ENCODE peak calls at places on chromosomes 2 and 18, in four cellular contexts. H is iPS DF 6.9, W is heart right ventricle, U is body of pancreas. E is an unnamed sample.

GRCh38 chr2:193154076-193154475 is 959.3 kb upstream of the TMEFF2 start:
- DNase-seq in H (no peak), W (no peak), U (no peak), E (no peak)

GRCh38 chr2:69164379-69164778 is 151.4 kb downstream of the ANTXR1 start:
- DNase-seq in H (no peak), W (no peak), U (no peak), E (no peak)

GRCh38 chr2:236498369-236498768 is 71.3 kb upstream of the ACKR3 start:
- DNase-seq in H (no peak), W (peak; percentile 19), U (no peak), E (peak; percentile 92)

GRCh38 chr18:58998421-58999203 is 133.9 kb downstream of the ZNF532 start:
- DNase-seq in H (no peak), W (peak; percentile 83), U (peak; percentile 64), E (no peak)

GRCh38 chr18:80104364-80104779 is 4.7 kb upstream of the ADNP2 start:
- DNase-seq in H (no peak), W (no peak), U (no peak), E (no peak)

GRCh38 chr2:285506-285905 is 2.4 kb downstream of the ALKAL2 start:
- DNase-seq in H (no peak), W (no peak), U (no peak), E (no peak)

GRCh38 chr2:168336786-168337388 is 89.5 kb upstream of the STK39 start:
- DNase-seq in H (peak; percentile 77), W (no peak), U (peak; percentile 85), E (peak; percentile 70)

GRCh38 chr2:100266126-100266525 is 56.2 kb downstream of the LONRF2 start:
- DNase-seq in H (no peak), W (no peak), U (no peak), E (no peak)

GRCh38 chr2:88737385-88737784 is 45.9 kb downstream of the RPIA start:
- DNase-seq in H (no peak), W (no peak), U (no peak), E (no peak)

GRCh38 chr18:31513189-31513907 is 15.4 kb downstream of the DSG2 start:
- DNase-seq in H (no peak), W (no peak), U (no peak), E (no peak)

GRCh38 chr2:230757476-230757875 is 44.8 kb downstream of the CAB39 start:
- DNase-seq in H (no peak), W (no peak), U (no peak), E (no peak)

GRCh38 chr2:229300814-229301213 is 29.7 kb upstream of the PID1 start:
- DNase-seq in H (no peak), W (no peak), U (no peak), E (no peak)

GRCh38 chr2:34012728-34013302 is 413.7 kb upstream of the FAM98A start:
- DNase-seq in H (peak; percentile 45), W (peak; percentile 35), U (peak; percentile 66), E (peak; percentile 42)

GRCh38 chr2:64716569-64716968 is 62.9 kb upstream of the SERTAD2 start:
- DNase-seq in H (no peak), W (no peak), U (no peak), E (no peak)

GRCh38 chr2:23380562-23381065 is 4.4 kb upstream of the KLHL29 start:
- DNase-seq in H (no peak), W (peak; percentile 25), U (no peak), E (no peak)

DNA sequence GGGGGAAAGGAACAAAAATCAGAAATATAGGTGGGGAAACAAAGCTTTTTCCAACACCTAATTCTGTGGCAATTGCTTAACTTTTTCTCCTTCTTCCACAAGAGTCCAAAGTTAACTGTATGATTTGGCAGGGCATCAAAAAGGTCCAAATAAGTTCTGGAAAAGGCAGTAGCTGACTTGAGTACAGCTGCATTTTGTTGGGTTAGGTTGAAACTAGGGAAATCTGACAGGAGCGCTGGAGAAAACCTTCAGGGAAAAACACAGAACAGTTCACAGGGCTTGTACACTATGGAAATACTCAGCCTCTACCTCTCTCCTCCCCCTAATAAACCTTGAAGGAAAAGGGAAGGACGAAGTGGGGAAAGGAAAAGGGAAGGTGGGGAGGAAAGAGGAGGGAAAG is 438.6 kb downstream of the ZEB2 start:
- DNase-seq in H (no peak), W (no peak), U (no peak), E (no peak)
- H3K4me1 ChIP-seq in H (no peaks in the 10 kb centered on the region), W (no peaks in the 10 kb centered on the region), U (no peaks in the 10 kb centered on the region), E (peaks cover 5% of the 10 kb centered on the region)

GRCh38 chr2:196168181-196168580 is 3.2 kb downstream of the STK17B start:
- DNase-seq in H (no peak), W (no peak), U (no peak), E (no peak)
- H3K4me1 ChIP-seq in H (no peaks in the 10 kb centered on the region), W (peaks cover 7% of the 10 kb centered on the region), U (peaks cover 11% of the 10 kb centered on the region), E (no peaks in the 10 kb centered on the region)

GRCh38 chr2:181395871-181396574 is 61.2 kb upstream of the ITGA4 start:
- DNase-seq in H (no peak), W (no peak), U (no peak), E (no peak)
- H3K4me1 ChIP-seq in H (no peaks in the 10 kb centered on the region), W (no peaks in the 10 kb centered on the region), U (no peaks in the 10 kb centered on the region), E (no peaks in the 10 kb centered on the region)

DNA sequence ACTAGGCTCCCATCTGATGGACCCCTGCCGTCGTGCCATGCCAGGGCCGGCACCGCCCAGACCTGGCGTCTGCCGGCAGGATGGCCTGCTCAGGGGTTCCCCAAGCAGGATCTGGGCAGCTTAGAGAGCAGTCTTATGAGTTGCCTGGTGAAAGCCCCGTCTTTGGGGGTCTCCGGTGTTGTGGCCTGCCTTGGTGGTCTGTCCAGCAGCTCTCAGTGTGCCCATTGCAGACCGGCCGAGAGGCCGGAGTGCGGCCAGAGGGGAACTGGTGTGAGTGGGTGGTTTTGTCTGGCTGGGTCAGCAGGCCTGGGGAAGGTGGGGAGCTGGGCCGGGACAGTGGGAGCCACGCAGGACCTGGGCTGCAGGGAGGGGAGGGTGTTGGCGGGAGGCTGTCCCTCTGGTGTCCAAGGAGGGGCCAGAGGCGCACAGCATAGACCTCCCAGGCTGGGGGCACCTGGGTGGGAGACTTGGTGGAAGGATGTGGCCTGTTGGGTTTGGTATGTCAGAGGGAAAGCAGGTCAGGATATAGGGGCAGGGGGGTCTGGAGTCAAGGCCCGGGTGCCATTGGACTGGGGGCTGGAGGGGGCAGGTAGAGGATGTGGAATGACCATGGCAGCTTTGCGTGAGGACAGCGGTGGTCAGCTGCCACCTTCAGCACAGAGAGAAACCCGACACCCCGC is 16.5 kb downstream of the GPC1 start:
- DNase-seq in H (no peak), W (no peak), U (no peak), E (no peak)
- H3K4me1 ChIP-seq in H (peaks cover 21% of the 10 kb centered on the region), W (peaks cover 55% of the 10 kb centered on the region), U (peaks cover 31% of the 10 kb centered on the region), E (peaks cover 32% of the 10 kb centered on the region)

DNA sequence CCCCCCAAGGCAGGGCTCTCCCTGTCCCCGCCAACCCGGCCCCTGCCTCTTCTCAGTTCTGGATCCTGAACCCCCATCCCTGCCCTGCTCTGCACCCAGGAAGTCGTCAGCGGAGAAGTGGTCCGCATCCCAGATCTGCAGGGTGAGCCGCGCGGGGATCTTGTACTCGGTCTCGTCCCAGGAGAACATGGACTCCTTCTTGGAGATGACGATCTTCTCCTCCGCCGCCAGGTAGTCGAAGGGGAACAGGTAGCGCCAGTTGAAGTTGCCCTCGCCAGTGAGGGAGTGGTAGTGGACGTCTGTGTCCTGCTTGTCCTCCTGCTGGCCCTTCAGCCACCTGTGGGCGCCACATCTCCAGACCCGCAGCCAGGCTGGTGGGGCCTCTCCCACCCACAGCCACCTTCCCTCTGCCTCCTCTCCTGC is 16.3 kb downstream of the OTOF start:
- DNase-seq in H (no peak), W (no peak), U (no peak), E (no peak)
- H3K4me1 ChIP-seq in H (peaks cover 1% of the 10 kb centered on the region), W (no peaks in the 10 kb centered on the region), U (no peaks in the 10 kb centered on the region), E (peaks cover 23% of the 10 kb centered on the region)

DNA sequence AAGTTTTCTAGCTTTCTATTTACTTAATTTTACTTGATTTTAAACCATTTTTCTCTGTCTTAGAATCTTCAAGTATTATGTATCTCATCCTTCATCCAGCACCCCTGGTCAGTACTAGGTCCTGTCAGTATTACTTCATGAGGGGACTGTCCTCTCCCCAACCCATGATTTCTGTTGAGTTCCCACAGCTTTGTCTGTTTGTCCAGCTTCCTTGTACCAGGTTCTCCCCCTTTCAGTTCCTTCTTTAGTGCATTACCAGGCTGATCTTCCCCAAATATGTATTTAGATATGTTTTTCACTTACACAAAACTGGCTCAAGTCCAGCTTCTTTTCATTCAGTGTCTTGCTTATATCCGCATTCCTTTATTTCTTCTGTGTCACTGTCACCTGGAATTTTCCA is 13.8 kb upstream of the TTC27 start:
- DNase-seq in H (no peak), W (no peak), U (no peak), E (no peak)
- H3K4me1 ChIP-seq in H (no peaks in the 10 kb centered on the region), W (no peaks in the 10 kb centered on the region), U (peaks cover 9% of the 10 kb centered on the region), E (no peaks in the 10 kb centered on the region)

GRCh38 chr2:172977330-172978052 is 98.2 kb upstream of the MAP3K20 start:
- DNase-seq in H (no peak), W (no peak), U (no peak), E (no peak)
- H3K4me1 ChIP-seq in H (no peaks in the 10 kb centered on the region), W (peaks cover 6% of the 10 kb centered on the region), U (no peaks in the 10 kb centered on the region), E (peaks cover 11% of the 10 kb centered on the region)

DNA sequence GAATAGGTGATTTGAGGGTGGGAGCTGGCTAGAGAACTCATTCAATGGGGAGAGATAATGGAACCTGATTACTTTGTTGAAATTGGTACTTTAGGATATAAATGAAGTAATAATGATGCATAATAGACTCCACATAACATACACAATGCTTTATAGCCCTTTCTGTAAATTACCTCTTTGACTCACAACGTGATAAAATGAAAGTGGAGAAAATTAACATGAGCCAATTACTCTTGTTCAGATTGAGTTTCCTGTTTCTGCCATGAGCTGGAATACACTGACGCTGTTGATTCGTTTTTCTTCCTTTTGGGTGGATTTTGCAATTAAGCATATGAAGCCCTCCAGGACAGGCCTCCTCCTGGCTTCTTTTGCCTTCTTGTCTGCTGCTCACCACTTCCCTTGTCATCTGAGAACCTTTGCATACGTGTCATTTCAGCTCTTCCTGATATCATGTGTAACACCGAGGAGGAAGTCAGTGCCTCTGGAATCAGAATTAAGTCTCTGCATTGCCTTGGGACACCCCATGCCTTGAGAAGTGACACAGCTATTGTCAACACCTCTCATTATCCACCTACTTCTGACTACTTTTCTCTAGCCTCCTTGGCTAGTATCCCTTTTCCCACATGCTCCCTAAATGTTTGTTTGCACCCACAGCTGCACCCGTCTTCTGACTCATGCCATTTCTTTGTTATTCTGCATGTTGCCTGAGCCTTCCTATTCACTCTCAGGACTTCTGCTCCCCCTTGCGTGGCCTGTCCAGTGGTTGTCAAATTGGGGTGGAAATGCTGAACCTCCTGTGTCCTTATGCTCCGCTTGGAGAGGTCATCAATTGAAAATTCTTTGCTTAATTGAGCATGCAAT is 134.1 kb downstream of the FMNL2 start:
- DNase-seq in H (no peak), W (no peak), U (peak; percentile 46), E (no peak)
- H3K4me1 ChIP-seq in H (peaks cover 5% of the 10 kb centered on the region), W (peaks cover 57% of the 10 kb centered on the region), U (peaks cover 64% of the 10 kb centered on the region), E (peaks cover 73% of the 10 kb centered on the region)

DNA sequence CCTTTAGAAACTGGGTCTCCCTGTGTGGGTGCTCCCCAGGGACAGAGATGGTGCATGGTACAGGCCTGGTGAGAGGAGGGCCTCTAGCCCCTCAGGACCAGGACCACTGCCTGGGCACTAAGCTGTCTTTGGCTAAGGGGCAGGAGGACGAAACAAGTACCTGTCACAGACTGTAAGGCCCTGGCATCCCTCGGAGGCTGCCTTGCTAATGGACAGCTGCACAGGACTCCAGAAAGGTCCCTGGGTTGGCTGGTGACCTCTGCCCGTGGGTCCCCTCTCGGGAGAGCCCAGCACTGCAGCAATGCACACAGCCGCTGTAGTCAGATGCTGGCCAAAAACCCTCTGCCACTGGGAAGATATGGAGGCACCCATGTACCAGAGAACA is 14.3 kb downstream of the HS6ST1 start:
- DNase-seq in H (no peak), W (no peak), U (no peak), E (no peak)
- H3K4me1 ChIP-seq in H (peaks cover 23% of the 10 kb centered on the region), W (peaks cover 41% of the 10 kb centered on the region), U (peaks cover 75% of the 10 kb centered on the region), E (peaks cover 48% of the 10 kb centered on the region)

GRCh38 chr2:97715951-97716694 is 2.7 kb downstream of the ZAP70 start:
- DNase-seq in H (no peak), W (no peak), U (no peak), E (no peak)
- H3K4me1 ChIP-seq in H (no peaks in the 10 kb centered on the region), W (no peaks in the 10 kb centered on the region), U (no peaks in the 10 kb centered on the region), E (no peaks in the 10 kb centered on the region)